ENCODE peak calls at places on chromosomes 5 and 9, in five cellular contexts. Y, V, H, W and E are unnamed samples.

GRCh38 chr5:169050146-169050571 is 250.8 kb downstream of the SLIT3 start:
- DNase-seq in W (no peak), V (no peak), H (no peak), Y (no peak), E (no peak)

GRCh38 chr5:93192107-93192506 is 388.9 kb downstream of the NR2F1-AS1 start:
- DNase-seq in W (no peak), V (no peak), Y (peak), H (no peak), E (no peak)

GRCh38 chr5:131164161-131164930 is 710 bp downstream of the HINT1 start:
- DNase-seq in W (peak), H (peak), Y (peak), V (peak), E (peak)

GRCh38 chr9:95522871-95523370 is 6.2 kb upstream of the PTCH1 start:
- DNase-seq in W (no peak), Y (no peak), H (no peak), V (no peak), E (no peak)

GRCh38 chr9:113963017-113963620 is 87.0 kb downstream of the ZNF618 start:
- DNase-seq in Y (no peak), H (peak), V (peak), W (peak), E (peak)

GRCh38 chr5:168290902-168291280 is 554 bp upstream of the WWC1 start:
- DNase-seq in H (no peak), Y (no peak), V (no peak), W (no peak), E (no peak)

GRCh38 chr5:459562-460412 is 16.8 kb downstream of the EXOC3 start:
- DNase-seq in V (no peak), Y (no peak), W (no peak), H (no peak), E (no peak)

GRCh38 chr5:33936004-33936380 is 194 bp upstream of the RXFP3 start:
- DNase-seq in V (peak), W (peak), Y (no peak), H (peak), E (peak)

GRCh38 chr5:142783601-142784291 is 13.6 kb downstream of the ARHGAP26 start:
- DNase-seq in V (no peak), Y (no peak), H (no peak), W (peak), E (no peak)

GRCh38 chr9:15622596-15622995 is 69.8 kb downstream of the CCDC171 start:
- DNase-seq in H (no peak), W (no peak), V (no peak), Y (no peak), E (no peak)

GRCh38 chr9:112179816-112180215 is 4.7 kb upstream of the SUSD1 start:
- DNase-seq in W (no peak), H (no peak), V (no peak), Y (no peak), E (no peak)

GRCh38 chr9:76996700-76997099 is 22.8 kb upstream of the FOXB2 start:
- DNase-seq in V (peak), Y (no peak), W (peak), H (peak), E (peak)

GRCh38 chr9:27572918-27573698 is at the start of gene C9orf72:
- DNase-seq in H (peak), V (peak), W (peak), Y (no peak), E (peak)

GRCh38 chr9:3215658-3216057 is 310.1 kb downstream of the RFX3 start:
- DNase-seq in W (no peak), H (no peak), V (no peak), Y (no peak), E (no peak)

GRCh38 chr5:109558364-109558763 is 131.4 kb upstream of the MAN2A1 start:
- DNase-seq in H (no peak), V (no peak), W (no peak), Y (no peak), E (no peak)

GRCh38 chr9:35871514-35871913 is 1.3 kb upstream of the OR13J1 start:
- DNase-seq in V (no peak), Y (peak), H (no peak), W (no peak), E (no peak)

GRCh38 chr5:125660231-125660895 is 762.8 kb upstream of the GRAMD2B start:
- DNase-seq in Y (no peak), V (no peak), W (no peak), H (no peak), E (no peak)

DNA sequence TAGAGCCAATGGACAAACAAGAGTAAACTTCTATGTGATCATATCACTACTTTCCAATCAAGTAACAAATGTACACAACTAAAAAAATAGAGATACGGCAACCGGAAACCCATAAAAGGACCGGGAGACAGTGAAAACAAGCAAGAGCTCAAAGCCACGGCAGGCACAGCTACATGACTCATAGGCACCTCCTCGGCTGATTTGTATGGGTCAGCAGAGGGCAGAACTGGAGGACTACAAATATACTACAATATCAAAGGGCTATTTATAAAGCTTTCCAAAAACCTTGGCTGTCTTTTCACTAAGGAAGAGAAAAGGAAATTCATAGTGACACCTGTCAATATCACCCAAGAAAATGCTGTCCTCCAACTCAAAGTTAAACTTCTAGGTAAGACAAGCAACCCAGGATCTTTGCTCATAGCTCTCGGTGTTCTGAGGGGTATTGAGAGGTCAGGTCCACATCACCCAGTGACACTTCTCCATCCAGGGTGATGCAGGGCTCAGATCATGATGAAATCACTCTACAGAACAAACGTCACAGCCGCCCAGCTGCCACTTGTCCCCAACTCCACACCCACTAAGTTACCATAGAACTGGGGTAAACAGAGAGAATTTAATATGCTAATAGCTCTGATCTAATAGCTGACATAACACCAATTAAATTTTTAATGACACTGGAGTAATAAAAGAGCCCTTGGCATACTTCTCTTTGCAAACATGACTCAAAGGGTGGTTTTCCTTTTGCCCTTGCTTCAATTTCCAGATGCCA is 41.3 kb downstream of the PFDN1 start:
- DNase-seq in H (no peak), Y (peak), W (peak), V (peak), E (no peak)
- TF ChIP-seq CTCF in H (no peak), Y (no peak), W (no peak), V (no peak), E (no peak)

GRCh38 chr5:126837907-126838539 is 61.1 kb downstream of the LMNB1 start:
- DNase-seq in W (no peak), H (no peak), V (no peak), Y (no peak), E (no peak)
- TF ChIP-seq CTCF in W (peak), H (no peak), V (no peak), Y (peak), E (no peak)

GRCh38 chr9:99298660-99299059 is 76.6 kb downstream of the SEC61B start:
- DNase-seq in W (no peak), H (no peak), V (no peak), Y (no peak), E (no peak)

GRCh38 chr9:99300103-99300439 is 78.0 kb downstream of the SEC61B start:
- DNase-seq in W (no peak), H (no peak), V (no peak), Y (no peak), E (no peak)

GRCh38 chr9:99300603-99301002 is 78.5 kb downstream of the SEC61B start:
- DNase-seq in V (no peak), W (no peak), H (no peak), Y (no peak), E (no peak)

GRCh38 chr9:99296375-99296951 is 74.4 kb downstream of the SEC61B start:
- DNase-seq in W (peak), Y (no peak), H (no peak), V (peak), E (peak)

GRCh38 chr9:99299214-99300102 is 77.4 kb downstream of the SEC61B start:
- DNase-seq in V (no peak), Y (no peak), H (no peak), W (no peak), E (peak)
- TF ChIP-seq CTCF in V (no peak), Y (peak), H (peak), W (peak), E (no peak)

GRCh38 chr5:91305640-91306039 is 77.5 kb downstream of the ARRDC3 start:
- DNase-seq in W (no peak), Y (no peak), H (no peak), V (no peak), E (no peak)

GRCh38 chr5:91306497-91306896 is 76.6 kb downstream of the ARRDC3 start:
- DNase-seq in H (no peak), Y (no peak), V (no peak), W (no peak), E (no peak)

GRCh38 chr5:91302958-91303357 is 80.2 kb downstream of the ARRDC3 start:
- DNase-seq in H (no peak), Y (no peak), V (no peak), W (no peak), E (no peak)

GRCh38 chr5:91301459-91301858 is 81.7 kb downstream of the ARRDC3 start:
- DNase-seq in Y (no peak), W (no peak), V (no peak), H (no peak), E (no peak)

GRCh38 chr5:91302335-91302734 is 80.8 kb downstream of the ARRDC3 start:
- DNase-seq in W (no peak), Y (no peak), H (no peak), V (no peak), E (no peak)
- TF ChIP-seq CTCF in W (no peak), Y (no peak), H (no peak), V (no peak), E (no peak)

GRCh38 chr9:84170521-84171141 is 169.9 kb downstream of the SLC28A3 start:
- DNase-seq in W (no peak), H (no peak), Y (no peak), V (peak), E (no peak)
- TF ChIP-seq CTCF in W (no peak), H (no peak), Y (no peak), V (no peak), E (no peak)

DNA sequence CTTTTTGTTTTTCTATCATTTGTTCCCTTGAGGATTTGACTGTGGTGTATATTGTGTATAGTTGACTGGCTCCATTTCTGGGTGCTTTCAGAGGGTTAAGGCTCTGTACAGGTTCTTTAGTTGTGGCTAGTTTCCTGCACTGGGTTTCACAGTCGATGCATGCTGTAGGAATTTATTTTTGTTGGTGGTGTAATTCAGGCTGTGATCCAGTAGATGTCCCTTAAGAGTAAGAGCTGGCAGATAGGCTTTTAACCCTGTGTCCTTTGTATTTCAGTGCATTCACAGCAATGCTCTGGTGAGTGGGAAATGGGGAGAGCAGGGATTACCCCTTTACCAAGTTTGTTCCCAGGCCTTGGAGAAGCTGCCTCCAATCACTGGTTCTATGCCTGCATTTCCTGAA is 112.9 kb downstream of the SPATA31D1 start:
- DNase-seq in Y (no peak), H (no peak), W (no peak), V (no peak), E (no peak)
- TF ChIP-seq CTCF in Y (peak), H (peak), W (no peak), V (no peak), E (no peak)

DNA sequence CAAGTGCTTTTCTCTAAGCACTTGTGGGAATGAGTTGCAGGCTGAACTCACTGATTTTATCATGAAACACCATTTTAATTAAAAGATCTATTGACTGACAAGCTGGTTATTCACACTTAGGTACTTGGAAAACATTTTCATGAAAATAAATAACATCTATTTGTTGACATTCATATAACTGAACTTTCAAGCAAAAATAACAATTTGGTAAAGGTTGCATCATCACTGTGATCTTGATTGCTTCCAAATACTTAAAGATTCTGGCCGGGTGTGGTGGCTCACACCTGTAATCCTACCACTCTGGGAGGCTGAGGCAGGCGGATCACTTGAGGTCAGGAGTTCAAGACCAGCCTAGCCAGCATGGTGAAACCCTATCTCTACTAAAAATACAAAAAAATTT is 6.7 kb upstream of the TENT2 start:
- DNase-seq in Y (no peak), W (no peak), V (no peak), H (no peak), E (no peak)
- TF ChIP-seq CTCF in Y (no peak), W (no peak), V (no peak), H (no peak), E (no peak)